ENCODE peak calls at places on chromosome 11, in eight cellular contexts. H, W, T, G, J, N, B and Q are unnamed samples.

GRCh38 chr11:13364388-13364787 is 86.8 kb downstream of the BMAL1 start:
- DNase-seq in J (no peak), W (no peak), N (no peak), B (no peak), T (peak; percentile 21), H (no peak), G (peak; percentile 23), Q (no peak)

GRCh38 chr11:11567862-11568650 is 53.7 kb downstream of the GALNT18 start:
- DNase-seq in G (peak; percentile 54), N (no peak), J (no peak), H (no peak), B (no peak), T (peak; percentile 68), W (no peak), Q (no peak)

GRCh38 chr11:114179234-114179941 is 116.8 kb upstream of the NNMT start:
- DNase-seq in J (peak; percentile 83), G (no peak), B (peak; percentile 89), T (no peak), W (peak; percentile 97), N (peak; percentile 71), H (peak; percentile 75), Q (no peak)

GRCh38 chr11:2881974-2882362 is 3.6 kb downstream of the CDKN1C start:
- DNase-seq in B (no peak), H (no peak), W (no peak), J (no peak), G (no peak), T (no peak), N (no peak), Q (no peak)

GRCh38 chr11:101765932-101766331 is 148.9 kb upstream of the CEP126 start:
- DNase-seq in T (no peak), J (no peak), B (no peak), H (no peak), W (no peak), G (no peak), N (no peak), Q (no peak)

GRCh38 chr11:70942593-70942992 is 309.8 kb downstream of the SHANK2 start:
- DNase-seq in B (no peak), W (no peak), N (no peak), J (no peak), H (no peak), G (no peak), T (no peak), Q (no peak)

GRCh38 chr11:43543313-43543712 is 137.2 kb upstream of the HSD17B12 start:
- DNase-seq in W (no peak), G (no peak), J (no peak), N (no peak), H (no peak), B (no peak), T (peak; percentile 52), Q (no peak)

GRCh38 chr11:64845125-64845735 is 777 bp upstream of the CDC42BPG start:
- DNase-seq in G (no peak), B (no peak), N (no peak), T (peak; percentile 10), H (no peak), J (no peak), W (no peak), Q (no peak)

GRCh38 chr11:96154802-96155520 is 188.0 kb downstream of the MAML2 start:
- DNase-seq in G (peak; percentile 88), W (peak; percentile 50), J (no peak), H (no peak), N (no peak), B (no peak), T (peak; percentile 41), Q (no peak)

GRCh38 chr11:95148421-95148820 is 58.8 kb downstream of the ENDOD1 start:
- DNase-seq in H (no peak), G (no peak), B (no peak), J (no peak), W (peak; percentile 65), T (no peak), N (no peak), Q (no peak)

GRCh38 chr11:79237111-79237510 is 203.7 kb downstream of the TENM4 start:
- DNase-seq in J (no peak), G (no peak), B (no peak), T (peak; percentile 74), H (no peak), W (no peak), N (no peak), Q (no peak)

GRCh38 chr11:108666373-108666772 is 1.5 kb downstream of the DDX10 start:
- DNase-seq in G (peak; percentile 13), H (no peak), T (no peak), W (no peak), J (no peak), N (no peak), B (no peak), Q (no peak)

DNA sequence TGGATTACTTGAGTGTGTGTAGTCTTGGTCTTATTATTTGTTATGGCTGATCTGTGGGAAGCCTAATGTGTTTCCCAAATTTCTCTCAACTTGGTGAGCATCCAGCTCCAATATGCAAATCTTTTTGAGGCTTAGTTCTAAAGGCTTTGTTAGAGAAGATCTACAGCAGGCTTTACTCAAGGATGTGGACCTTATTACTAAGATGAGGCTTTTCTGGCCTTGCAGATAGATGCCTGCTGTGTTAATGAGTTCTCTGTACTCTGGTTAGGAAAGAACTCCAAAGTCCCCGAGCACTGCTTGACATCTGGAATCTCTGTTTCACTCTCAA is 24.1 kb downstream of the MYEOV start:
- DNase-seq in G (no peak), J (no peak), W (no peak), N (no peak), B (no peak), T (no peak), H (no peak), Q (no peak)
- H3K36me3 ChIP-seq in G (peaks cover 3% of the 10 kb centered on the region), J (no peaks in the 10 kb centered on the region), W (no peaks in the 10 kb centered on the region), N (no peaks in the 10 kb centered on the region), B (no peaks in the 10 kb centered on the region), T (no peaks in the 10 kb centered on the region), H (no peaks in the 10 kb centered on the region), Q (no peaks in the 10 kb centered on the region)

GRCh38 chr11:111913997-111914396 is 1.5 kb downstream of the HSPB2 start:
- DNase-seq in J (no peak), G (peak; percentile 66), W (peak; percentile 58), H (peak; percentile 53), N (no peak), B (no peak), T (peak; percentile 44), Q (peak; percentile 53)
- H3K27me3 ChIP-seq in J (no peaks in the 10 kb centered on the region), G (no peaks in the 10 kb centered on the region), W (no peaks in the 10 kb centered on the region), H (no peaks in the 10 kb centered on the region), N (no peaks in the 10 kb centered on the region), B (peaks cover 19% of the 10 kb centered on the region), T (no peaks in the 10 kb centered on the region), Q (no peaks in the 10 kb centered on the region)

DNA sequence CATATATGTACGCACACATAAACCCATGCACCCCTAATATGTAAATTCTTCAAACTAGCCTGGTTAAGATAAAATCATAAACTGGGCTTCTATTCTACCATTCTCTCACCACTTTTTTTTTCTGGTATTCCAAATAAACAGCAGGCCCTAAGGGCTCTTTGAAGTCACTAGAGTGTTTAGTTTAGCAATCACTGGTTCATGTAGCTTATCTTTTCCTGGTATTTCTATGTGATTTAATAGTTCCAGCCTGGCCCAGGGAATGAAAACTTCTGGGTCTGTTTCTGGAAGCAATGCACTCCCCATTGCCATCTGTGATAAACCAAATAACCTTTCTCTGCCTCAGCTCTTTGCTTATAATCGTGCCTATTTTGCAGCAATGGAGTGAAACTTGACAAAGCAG is 10.7 kb upstream of the MPPED2 start:
- DNase-seq in N (no peak), T (no peak), B (no peak), W (no peak), H (no peak), G (no peak), J (no peak), Q (no peak)
- H3K4me3 ChIP-seq in N (no peak overlapping the region), T (no peak overlapping the region), B (no peak overlapping the region), W (no peak overlapping the region), H (no peak overlapping the region), G (no peak overlapping the region), J (no peak overlapping the region), Q (no peak overlapping the region)

DNA sequence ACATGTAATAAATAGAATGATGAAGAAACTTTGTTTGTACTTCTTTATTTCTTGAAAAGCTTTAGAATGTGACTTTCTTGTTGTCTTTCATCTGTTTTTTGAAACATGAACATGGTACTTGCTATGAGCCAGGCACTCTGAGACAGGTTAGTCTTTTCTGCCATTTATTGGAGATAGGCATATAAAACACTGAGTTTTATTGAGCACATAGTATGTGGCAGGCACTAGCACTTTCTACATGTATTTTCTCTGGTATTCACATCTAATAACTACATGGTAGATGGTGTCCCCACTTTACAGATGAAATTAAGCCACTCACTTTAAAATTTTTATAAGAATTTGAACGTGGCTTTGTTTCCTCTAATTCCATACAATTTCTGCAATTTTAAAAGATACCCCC is 7.7 kb upstream of the ANKRD42 start:
- DNase-seq in H (no peak), N (no peak), J (no peak), G (no peak), T (no peak), W (no peak), B (no peak), Q (no peak)
- H3K36me3 ChIP-seq in H (peaks cover 90% of the 10 kb centered on the region), N (peaks cover 9% of the 10 kb centered on the region), J (peaks cover 30% of the 10 kb centered on the region), G (peaks cover 10% of the 10 kb centered on the region), T (peaks cover 5% of the 10 kb centered on the region), W (peaks cover 77% of the 10 kb centered on the region), B (peaks cover 97% of the 10 kb centered on the region), Q (peaks cover 5% of the 10 kb centered on the region)

GRCh38 chr11:112540261-112540660 is 279.6 kb upstream of the PLET1 start:
- DNase-seq in H (no peak), B (no peak), N (no peak), W (no peak), G (no peak), T (no peak), J (no peak), Q (no peak)
- H3K27me3 ChIP-seq in H (no peaks in the 10 kb centered on the region), B (no peaks in the 10 kb centered on the region), N (no peaks in the 10 kb centered on the region), W (peaks cover 31% of the 10 kb centered on the region), G (no peaks in the 10 kb centered on the region), T (no peaks in the 10 kb centered on the region), J (no peaks in the 10 kb centered on the region), Q (no peaks in the 10 kb centered on the region)

DNA sequence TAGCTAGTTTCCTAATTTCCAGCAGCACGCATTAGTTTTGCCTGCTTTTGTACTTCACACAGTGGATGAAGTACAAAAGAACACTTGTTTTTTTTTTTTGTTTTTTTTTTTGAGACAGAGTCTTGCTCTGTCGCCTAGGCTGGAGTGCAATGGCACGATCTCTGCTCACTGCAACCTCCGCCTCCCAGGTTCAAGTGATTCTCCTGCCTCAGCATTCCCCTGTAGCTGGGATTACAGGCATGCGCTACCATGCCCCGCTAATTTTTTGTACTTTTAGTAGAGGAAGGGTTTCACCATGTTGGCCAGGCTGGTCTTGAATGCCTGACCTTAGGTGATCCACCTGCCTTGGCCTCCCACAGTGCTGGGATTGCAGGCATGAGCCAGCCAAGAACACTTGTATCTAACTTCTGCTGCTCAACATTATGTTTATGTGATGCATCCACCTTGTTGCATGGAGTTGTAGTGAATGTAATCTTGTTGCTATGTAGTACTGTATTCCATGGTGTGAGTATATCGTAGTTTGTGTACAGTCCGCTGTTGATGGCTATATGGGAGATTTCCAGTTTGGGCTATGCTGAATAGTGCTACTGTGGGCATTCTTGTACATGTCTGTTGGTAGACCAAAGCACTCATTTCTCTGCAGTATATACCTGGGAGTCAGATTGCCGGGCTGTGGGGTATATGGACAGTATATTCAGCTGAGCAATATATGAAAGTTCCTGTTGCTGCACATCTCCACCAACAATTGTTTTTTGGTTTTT is 17.3 kb downstream of the PACS1 start:
- DNase-seq in J (no peak), G (no peak), N (no peak), H (no peak), B (no peak), W (no peak), T (no peak), Q (no peak)
- H3K4me3 ChIP-seq in J (no peak overlapping the region), G (no peak overlapping the region), N (no peak overlapping the region), H (no peak overlapping the region), B (no peak overlapping the region), W (no peak overlapping the region), T (no peak overlapping the region), Q (no peak overlapping the region)